ENCODE peak calls at places on chromosomes 12 and 14, in six cellular contexts. One of them, this sample, is unnamed.
A peak's percentile ranks its signal among the peaks of the same experiment; 100 is the strongest.

GRCh38 chr12:89319606-89320005 is 32.7 kb downstream of the DUSP6 start:
- DNase-seq in AG09319: no peak
- DNase-seq in endodermal cell: no peak
- DNase-seq in dorsolateral prefrontal cortex: no peak
- DNase-seq in AG10803: no peak
- DNase-seq in astrocyte of the spinal cord: no peak
- DNase-seq in this sample: no peak

GRCh38 chr12:27751386-27752047 is 28.5 kb upstream of the KLHL42 start:
- DNase-seq in dorsolateral prefrontal cortex: no peak
- DNase-seq in endodermal cell: no peak
- DNase-seq in AG10803: no peak
- DNase-seq in AG09319: no peak
- DNase-seq in astrocyte of the spinal cord: no peak
- DNase-seq in this sample: no peak

GRCh38 chr14:106228541-106229158 is 702.3 kb downstream of the TMEM121 start:
- DNase-seq in astrocyte of the spinal cord: no peak
- DNase-seq in AG10803: no peak
- DNase-seq in endodermal cell: no peak
- DNase-seq in AG09319: no peak
- DNase-seq in dorsolateral prefrontal cortex: no peak
- DNase-seq in this sample: no peak

GRCh38 chr14:30020687-30021086 is 93.0 kb upstream of the PRKD1 start:
- DNase-seq in dorsolateral prefrontal cortex: no peak
- DNase-seq in AG10803: no peak
- DNase-seq in AG09319: no peak
- DNase-seq in endodermal cell: no peak
- DNase-seq in astrocyte of the spinal cord: no peak
- DNase-seq in this sample: no peak

GRCh38 chr14:75636100-75636692 is 24.5 kb downstream of the ERG28 start:
- DNase-seq in AG09319: no peak
- DNase-seq in dorsolateral prefrontal cortex: peak; percentile 39
- DNase-seq in endodermal cell: no peak
- DNase-seq in astrocyte of the spinal cord: peak; percentile 54
- DNase-seq in AG10803: peak; percentile 54
- DNase-seq in this sample: no peak

GRCh38 chr14:98242903-98243302 is 1029.1 kb downstream of the BCL11B start:
- DNase-seq in AG10803: no peak
- DNase-seq in endodermal cell: no peak
- DNase-seq in astrocyte of the spinal cord: no peak
- DNase-seq in AG09319: no peak
- DNase-seq in dorsolateral prefrontal cortex: no peak
- DNase-seq in this sample: no peak

GRCh38 chr12:4270670-4271432 is 2.7 kb upstream of the CCND2 start:
- DNase-seq in AG09319: no peak
- DNase-seq in dorsolateral prefrontal cortex: no peak
- DNase-seq in AG10803: no peak
- DNase-seq in astrocyte of the spinal cord: no peak
- DNase-seq in endodermal cell: peak; percentile 92
- DNase-seq in this sample: peak; percentile 41

GRCh38 chr14:72975776-72976175 is 49.5 kb downstream of the DCAF4 start:
- DNase-seq in AG10803: no peak
- DNase-seq in endodermal cell: peak; percentile 70
- DNase-seq in AG09319: no peak
- DNase-seq in dorsolateral prefrontal cortex: no peak
- DNase-seq in astrocyte of the spinal cord: no peak
- DNase-seq in this sample: no peak

GRCh38 chr12:14384783-14385638 is 19.5 kb downstream of the ATF7IP start:
- DNase-seq in astrocyte of the spinal cord: peak; percentile 97
- DNase-seq in AG09319: peak; percentile 71
- DNase-seq in endodermal cell: peak; percentile 88
- DNase-seq in AG10803: peak; percentile 88
- DNase-seq in dorsolateral prefrontal cortex: no peak
- DNase-seq in this sample: peak; percentile 53

GRCh38 chr12:14892726-14893442 is 7.2 kb upstream of the MGP start:
- DNase-seq in endodermal cell: no peak
- DNase-seq in AG10803: no peak
- DNase-seq in astrocyte of the spinal cord: peak; percentile 11
- DNase-seq in AG09319: no peak
- DNase-seq in dorsolateral prefrontal cortex: no peak
- DNase-seq in this sample: no peak

GRCh38 chr12:59179231-59179630 is 258.9 kb upstream of the LRIG3 start:
- DNase-seq in astrocyte of the spinal cord: no peak
- DNase-seq in AG10803: no peak
- DNase-seq in AG09319: no peak
- DNase-seq in endodermal cell: no peak
- DNase-seq in dorsolateral prefrontal cortex: no peak
- DNase-seq in this sample: no peak

GRCh38 chr12:56257491-56258067 is 605 bp downstream of the ANKRD52 start:
- DNase-seq in AG10803: no peak
- DNase-seq in AG09319: no peak
- DNase-seq in dorsolateral prefrontal cortex: no peak
- DNase-seq in astrocyte of the spinal cord: peak; percentile 39
- DNase-seq in endodermal cell: peak; percentile 93
- DNase-seq in this sample: peak; percentile 47

GRCh38 chr14:51865953-51866747 is 5.7 kb downstream of the GNG2 start:
- DNase-seq in AG10803: no peak
- DNase-seq in AG09319: no peak
- DNase-seq in astrocyte of the spinal cord: no peak
- DNase-seq in endodermal cell: peak; percentile 79
- DNase-seq in dorsolateral prefrontal cortex: no peak
- DNase-seq in this sample: peak; percentile 25

GRCh38 chr12:18141583-18141982 is 51.6 kb upstream of the RERGL start:
- DNase-seq in AG09319: no peak
- DNase-seq in astrocyte of the spinal cord: peak; percentile 81
- DNase-seq in dorsolateral prefrontal cortex: no peak
- DNase-seq in AG10803: peak; percentile 23
- DNase-seq in endodermal cell: no peak
- DNase-seq in this sample: no peak

GRCh38 chr14:57512221-57512620 is 18.6 kb upstream of the CCDC198 start:
- DNase-seq in dorsolateral prefrontal cortex: no peak
- DNase-seq in AG10803: no peak
- DNase-seq in endodermal cell: no peak
- DNase-seq in astrocyte of the spinal cord: no peak
- DNase-seq in AG09319: no peak
- DNase-seq in this sample: no peak

GRCh38 chr14:81480741-81481140 is 52.9 kb downstream of the SEL1L start:
- DNase-seq in endodermal cell: no peak
- DNase-seq in astrocyte of the spinal cord: no peak
- DNase-seq in AG09319: no peak
- DNase-seq in AG10803: no peak
- DNase-seq in dorsolateral prefrontal cortex: no peak
- DNase-seq in this sample: no peak

GRCh38 chr12:64691793-64692583 is 67.2 kb downstream of the GNS start:
- DNase-seq in endodermal cell: no peak
- DNase-seq in astrocyte of the spinal cord: peak; percentile 32
- DNase-seq in AG09319: peak; percentile 43
- DNase-seq in AG10803: no peak
- DNase-seq in dorsolateral prefrontal cortex: no peak
- DNase-seq in this sample: no peak

GRCh38 chr12:29700761-29701481 is 82.8 kb downstream of the TMTC1 start:
- DNase-seq in endodermal cell: no peak
- DNase-seq in astrocyte of the spinal cord: no peak
- DNase-seq in AG09319: no peak
- DNase-seq in AG10803: no peak
- DNase-seq in dorsolateral prefrontal cortex: no peak
- DNase-seq in this sample: no peak

GRCh38 chr14:73607241-73607640 is 5.1 kb upstream of the ACOT6 start:
- DNase-seq in dorsolateral prefrontal cortex: no peak
- DNase-seq in astrocyte of the spinal cord: no peak
- DNase-seq in endodermal cell: no peak
- DNase-seq in AG09319: no peak
- DNase-seq in AG10803: no peak
- DNase-seq in this sample: no peak

GRCh38 chr12:94244165-94245133 is 96.1 kb downstream of the PLXNC1 start:
- DNase-seq in AG09319: no peak
- DNase-seq in astrocyte of the spinal cord: no peak
- DNase-seq in dorsolateral prefrontal cortex: no peak
- DNase-seq in endodermal cell: no peak
- DNase-seq in AG10803: no peak
- DNase-seq in this sample: peak; percentile 52

GRCh38 chr14:34981743-34982420 is 910 bp upstream of the SRP54 start:
- DNase-seq in AG10803: no peak
- DNase-seq in dorsolateral prefrontal cortex: no peak
- DNase-seq in AG09319: no peak
- DNase-seq in astrocyte of the spinal cord: no peak
- DNase-seq in endodermal cell: peak; percentile 76
- DNase-seq in this sample: no peak

GRCh38 chr14:38387821-38388220 is 131.9 kb upstream of the CLEC14A start:
- DNase-seq in AG10803: peak; percentile 17
- DNase-seq in AG09319: no peak
- DNase-seq in endodermal cell: no peak
- DNase-seq in dorsolateral prefrontal cortex: no peak
- DNase-seq in astrocyte of the spinal cord: no peak
- DNase-seq in this sample: no peak

GRCh38 chr14:103104654-103105511 is 10.4 kb downstream of the EXOC3L4 start:
- DNase-seq in AG10803: peak; percentile 58
- DNase-seq in endodermal cell: peak; percentile 94
- DNase-seq in AG09319: no peak
- DNase-seq in dorsolateral prefrontal cortex: peak; percentile 67
- DNase-seq in astrocyte of the spinal cord: peak; percentile 36
- DNase-seq in this sample: peak; percentile 91

GRCh38 chr14:43481864-43482263 is 1025.2 kb downstream of the FSCB start:
- DNase-seq in endodermal cell: no peak
- DNase-seq in AG10803: no peak
- DNase-seq in AG09319: no peak
- DNase-seq in astrocyte of the spinal cord: no peak
- DNase-seq in dorsolateral prefrontal cortex: no peak
- DNase-seq in this sample: no peak

GRCh38 chr14:45199246-45199645 is 53.8 kb downstream of the MIS18BP1 start:
- DNase-seq in astrocyte of the spinal cord: peak; percentile 77
- DNase-seq in AG10803: peak; percentile 38
- DNase-seq in dorsolateral prefrontal cortex: no peak
- DNase-seq in AG09319: peak; percentile 5
- DNase-seq in endodermal cell: no peak
- DNase-seq in this sample: no peak

GRCh38 chr14:21307641-21308040 is 27.8 kb downstream of the RPGRIP1 start:
- DNase-seq in dorsolateral prefrontal cortex: no peak
- DNase-seq in astrocyte of the spinal cord: no peak
- DNase-seq in AG09319: no peak
- DNase-seq in AG10803: no peak
- DNase-seq in endodermal cell: no peak
- DNase-seq in this sample: peak; percentile 42

GRCh38 chr12:56645201-56645716 is 525 bp downstream of the ATP5F1B start:
- DNase-seq in AG10803: no peak
- DNase-seq in AG09319: no peak
- DNase-seq in astrocyte of the spinal cord: peak; percentile 5
- DNase-seq in dorsolateral prefrontal cortex: no peak
- DNase-seq in endodermal cell: peak; percentile 70
- DNase-seq in this sample: no peak

GRCh38 chr12:16323638-16324037 is 23.8 kb upstream of the MGST1 start:
- DNase-seq in endodermal cell: no peak
- DNase-seq in AG09319: no peak
- DNase-seq in dorsolateral prefrontal cortex: no peak
- DNase-seq in AG10803: no peak
- DNase-seq in astrocyte of the spinal cord: no peak
- DNase-seq in this sample: no peak

DNA sequence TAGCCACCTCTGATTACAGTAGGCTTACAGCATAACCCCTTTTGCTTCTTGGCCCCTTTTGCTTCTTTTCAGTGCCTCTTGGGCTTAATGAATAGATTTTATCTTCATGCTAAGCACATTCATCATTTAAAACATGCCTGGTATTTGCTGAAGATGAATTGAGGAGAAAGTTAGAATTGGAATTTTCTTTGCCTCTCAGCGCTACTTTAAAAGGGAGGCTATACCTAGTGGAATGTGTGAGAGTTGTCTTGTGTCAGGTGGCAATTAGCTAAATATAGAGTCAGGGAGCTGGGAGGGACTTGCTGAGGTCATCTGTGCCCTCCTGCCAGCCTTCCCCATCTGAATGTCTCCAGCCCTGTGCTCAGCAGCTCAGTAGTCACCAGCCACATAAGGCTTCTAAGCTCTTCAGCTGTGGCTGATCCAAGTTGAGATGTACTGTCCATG is 132.2 kb downstream of the SAMD4A start:
- DNase-seq in AG09319: no peak
- DNase-seq in dorsolateral prefrontal cortex: no peak
- DNase-seq in endodermal cell: no peak
- DNase-seq in AG10803: peak; percentile 66
- DNase-seq in astrocyte of the spinal cord: no peak
- DNase-seq in this sample: no peak
- TF ChIP-seq CTCF in AG09319: no peak
- TF ChIP-seq CTCF in dorsolateral prefrontal cortex: no peak
- TF ChIP-seq CTCF in endodermal cell: no peak
- TF ChIP-seq CTCF in AG10803: no peak
- TF ChIP-seq CTCF in astrocyte of the spinal cord: no peak
- TF ChIP-seq CTCF in this sample: no peak

DNA sequence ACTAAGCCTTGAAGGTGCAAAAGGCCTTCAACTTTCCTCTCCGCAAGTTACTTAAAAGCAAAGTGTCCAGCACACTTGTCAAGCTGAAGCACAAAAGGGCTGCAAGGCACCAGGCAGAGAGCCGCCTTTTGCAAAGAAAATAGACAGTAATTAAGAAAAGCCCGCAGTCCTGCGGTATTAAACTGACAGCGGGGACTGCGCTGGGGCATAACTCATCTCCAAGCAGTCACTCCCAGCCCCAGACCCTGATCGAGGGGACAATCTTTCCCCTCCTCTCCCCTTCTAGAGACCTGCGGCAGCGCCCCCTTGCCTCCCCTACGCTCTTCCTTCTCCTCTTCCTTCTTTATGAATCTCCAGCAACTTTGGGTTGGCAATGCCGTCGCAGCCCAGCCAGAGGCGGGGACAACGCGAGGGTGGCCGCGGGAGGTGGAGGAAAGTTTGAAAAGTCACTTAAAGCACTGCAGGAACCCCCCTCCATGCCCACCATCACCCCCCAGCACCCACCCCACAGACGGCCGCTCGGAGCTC is 200.9 kb upstream of the CAND1 start:
- DNase-seq in endodermal cell: peak; percentile 88
- DNase-seq in AG09319: no peak
- DNase-seq in dorsolateral prefrontal cortex: no peak
- DNase-seq in AG10803: no peak
- DNase-seq in astrocyte of the spinal cord: no peak
- DNase-seq in this sample: no peak
- TF ChIP-seq CTCF in endodermal cell: peak; percentile 64
- TF ChIP-seq CTCF in AG09319: no peak
- TF ChIP-seq CTCF in dorsolateral prefrontal cortex: no peak
- TF ChIP-seq CTCF in AG10803: no peak
- TF ChIP-seq CTCF in astrocyte of the spinal cord: peak; percentile 29
- TF ChIP-seq CTCF in this sample: no peak

GRCh38 chr14:78790262-78790661 is 620.1 kb downstream of the NRXN3 start:
- DNase-seq in AG09319: no peak
- DNase-seq in endodermal cell: peak; percentile 56
- DNase-seq in dorsolateral prefrontal cortex: no peak
- DNase-seq in AG10803: no peak
- DNase-seq in astrocyte of the spinal cord: no peak
- DNase-seq in this sample: no peak

GRCh38 chr14:78785265-78785664 is 615.1 kb downstream of the NRXN3 start:
- DNase-seq in AG10803: no peak
- DNase-seq in endodermal cell: no peak
- DNase-seq in dorsolateral prefrontal cortex: no peak
- DNase-seq in AG09319: no peak
- DNase-seq in astrocyte of the spinal cord: no peak
- DNase-seq in this sample: no peak

GRCh38 chr14:78788467-78789360 is 618.5 kb downstream of the NRXN3 start:
- DNase-seq in astrocyte of the spinal cord: no peak
- DNase-seq in dorsolateral prefrontal cortex: no peak
- DNase-seq in AG10803: no peak
- DNase-seq in endodermal cell: no peak
- DNase-seq in AG09319: no peak
- DNase-seq in this sample: no peak
- TF ChIP-seq CTCF in astrocyte of the spinal cord: no peak
- TF ChIP-seq CTCF in dorsolateral prefrontal cortex: no peak
- TF ChIP-seq CTCF in AG10803: no peak
- TF ChIP-seq CTCF in endodermal cell: peak; percentile 46
- TF ChIP-seq CTCF in AG09319: no peak
- TF ChIP-seq CTCF in this sample: no peak

GRCh38 chr12:32344047-32344446 is 55.3 kb upstream of the FGD4 start:
- DNase-seq in endodermal cell: peak; percentile 78
- DNase-seq in AG10803: no peak
- DNase-seq in AG09319: no peak
- DNase-seq in dorsolateral prefrontal cortex: no peak
- DNase-seq in astrocyte of the spinal cord: no peak
- DNase-seq in this sample: no peak
- TF ChIP-seq CTCF in endodermal cell: peak; percentile 76
- TF ChIP-seq CTCF in AG10803: no peak
- TF ChIP-seq CTCF in AG09319: no peak
- TF ChIP-seq CTCF in dorsolateral prefrontal cortex: no peak
- TF ChIP-seq CTCF in astrocyte of the spinal cord: no peak
- TF ChIP-seq CTCF in this sample: no peak